ENCODE peak calls at places on chromosomes 11 and 22, in nine cellular contexts. L is psoas muscle, X is WTC11, G is lower lobe of right lung, M is testis, W is neural progenitor cell, I is A549, C is cardiac fibroblast, R is heart left ventricle. T is an unnamed sample.

GRCh38 chr11:27444801-27445215 is 27.8 kb downstream of the LGR4 start:
- DNase-seq in L (no peak), I (no peak), W (peak), X (peak), G (no peak), C (no peak), R (no peak), M (no peak), T (no peak)

GRCh38 chr11:64013141-64013896 is 22.4 kb upstream of the FLRT1 start:
- DNase-seq in L (no peak), W (no peak), G (no peak), R (no peak), M (no peak), X (no peak), C (no peak), I (no peak), T (no peak)

GRCh38 chr11:114081641-114082414 is 22.3 kb downstream of the ZBTB16 start:
- DNase-seq in I (no peak), C (peak), W (no peak), R (no peak), X (no peak), M (no peak), G (no peak), L (peak), T (no peak)

GRCh38 chr22:27621671-27622070 is 179.9 kb downstream of the MN1 start:
- DNase-seq in G (no peak), M (no peak), C (no peak), I (no peak), W (no peak), R (no peak), L (no peak), X (no peak), T (no peak)

GRCh38 chr11:44601471-44602370 is 36.3 kb downstream of the CD82 start:
- DNase-seq in G (no peak), X (no peak), W (no peak), M (no peak), C (no peak), I (no peak), R (no peak), L (no peak), T (no peak)

GRCh38 chr22:47379037-47379436 is 616.6 kb downstream of the TBC1D22A start:
- DNase-seq in C (no peak), W (no peak), L (no peak), R (peak), G (peak), M (no peak), I (no peak), X (no peak), T (no peak)

GRCh38 chr22:42857845-42858481 is 890 bp upstream of the ARFGAP3 start:
- DNase-seq in L (no peak), W (no peak), X (no peak), G (no peak), R (no peak), C (no peak), M (no peak), I (no peak), T (no peak)

GRCh38 chr11:133778161-133778560 is 67.2 kb downstream of the SPATA19 start:
- DNase-seq in I (no peak), X (no peak), W (no peak), M (no peak), R (no peak), L (no peak), G (no peak), C (no peak), T (no peak)

GRCh38 chr11:16612801-16613400 is 125.5 kb upstream of the C11orf58 start:
- DNase-seq in W (peak), G (no peak), C (no peak), M (no peak), X (no peak), L (peak), R (no peak), I (no peak), T (no peak)

GRCh38 chr11:17918049-17918605 is 94.7 kb downstream of the SERGEF start:
- DNase-seq in X (no peak), G (no peak), M (no peak), C (no peak), R (no peak), L (no peak), I (no peak), W (no peak), T (no peak)

GRCh38 chr11:89477175-89477574 is 14.0 kb downstream of the NOX4 start:
- DNase-seq in I (peak), X (peak), G (no peak), W (peak), M (no peak), L (no peak), R (no peak), C (no peak), T (no peak)
- TF ChIP-seq CTCF in I (no peak), X (no peak), G (no peak), W (no peak), M (no peak), L (no peak), R (no peak), C (no peak), T (no peak)

DNA sequence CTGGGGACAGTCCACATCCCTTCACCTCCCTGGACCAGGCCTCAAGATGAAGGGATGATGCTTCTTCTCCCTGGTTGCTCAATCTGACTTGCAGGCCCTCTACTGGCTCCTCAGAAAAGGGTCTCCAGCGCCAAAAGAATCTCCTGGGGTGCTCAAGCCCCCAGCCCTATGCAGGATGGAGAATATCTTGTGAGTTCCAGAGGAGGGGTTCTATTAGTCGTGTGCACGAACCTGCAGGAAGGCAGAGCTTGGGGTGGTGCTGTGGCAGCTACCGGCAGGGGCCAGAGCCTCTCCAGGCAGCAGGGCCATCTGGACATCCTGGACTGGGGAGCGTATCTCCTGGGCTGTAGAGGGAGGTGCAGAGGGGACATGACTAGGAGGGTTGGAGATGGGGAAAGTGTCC is 1339.5 kb downstream of the BRD1 start:
- DNase-seq in M (no peak), G (no peak), L (no peak), X (no peak), W (peak), C (no peak), I (peak), R (no peak), T (no peak)
- TF ChIP-seq CTCF in M (no peak), G (no peak), L (no peak), X (no peak), W (peak), C (no peak), I (no peak), R (no peak), T (no peak)

GRCh38 chr22:48846200-48846599 is 981.5 kb downstream of the BRD1 start:
- DNase-seq in X (no peak), I (no peak), M (no peak), G (no peak), C (no peak), L (no peak), R (no peak), W (no peak), T (no peak)
- TF ChIP-seq CTCF in X (no peak), I (no peak), M (no peak), G (no peak), C (no peak), L (no peak), R (no peak), W (no peak), T (no peak)

GRCh38 chr11:112163875-112164521 is at the start of gene IL18:
- DNase-seq in C (no peak), M (peak), X (peak), I (peak), R (peak), W (peak), G (peak), L (peak), T (peak)
- TF ChIP-seq CTCF in C (no peak), M (no peak), X (no peak), I (no peak), R (no peak), W (no peak), G (no peak), L (no peak), T (no peak)

GRCh38 chr11:92552942-92553341 is 328.3 kb downstream of the FAT3 start:
- DNase-seq in C (peak), L (no peak), G (no peak), X (no peak), M (no peak), I (peak), R (no peak), W (no peak), T (no peak)
- TF ChIP-seq CTCF in C (no peak), L (no peak), G (no peak), X (no peak), M (peak), I (peak), R (peak), W (peak), T (no peak)

DNA sequence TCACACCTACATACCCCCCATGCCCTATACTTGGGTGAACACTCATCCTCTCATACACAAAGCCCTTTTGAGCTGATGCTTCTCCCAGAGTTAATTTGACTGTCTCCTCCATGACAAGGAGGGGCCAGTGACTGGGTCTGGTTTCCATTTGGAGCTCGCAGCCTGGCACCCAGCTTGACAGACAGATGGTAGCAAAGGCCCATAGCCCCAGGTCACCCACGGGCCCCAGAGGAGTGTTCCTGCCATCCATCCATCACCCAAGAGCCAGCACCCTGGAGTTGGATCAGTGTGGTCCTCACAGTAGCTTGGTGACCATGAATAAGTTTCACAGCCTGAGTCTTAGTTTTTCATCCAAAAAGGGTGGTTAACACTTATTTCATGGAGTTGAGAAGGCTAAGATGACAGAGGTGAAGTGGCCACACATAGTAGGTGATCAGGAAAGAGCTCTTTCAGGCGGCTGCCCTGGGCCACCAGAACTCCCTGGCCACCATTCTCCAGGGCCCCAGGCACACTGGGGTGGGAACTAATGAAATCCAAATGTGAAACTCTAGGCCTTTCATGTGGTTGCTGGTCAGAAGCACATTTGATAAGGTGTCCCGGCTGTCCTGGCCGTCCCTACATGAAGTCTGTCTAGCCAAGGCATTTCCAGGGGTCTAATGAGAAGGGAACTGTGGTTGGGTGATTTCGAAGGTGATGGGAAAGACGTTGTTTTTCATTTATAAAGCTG is 42.4 kb downstream of the LIF start:
- DNase-seq in I (no peak), X (no peak), R (no peak), M (peak), L (no peak), G (no peak), W (no peak), C (no peak), T (no peak)
- TF ChIP-seq CTCF in I (no peak), X (no peak), R (no peak), M (no peak), L (no peak), G (no peak), W (no peak), C (no peak), T (no peak)